ENCODE peak calls at places on chromosomes 12 and 14, in five cellular contexts. One of them, this sample, is unnamed.

GRCh38 chr12:114638790-114639435 is 45.1 kb downstream of the TBX3 start:
- DNase-seq in H54: no peak
- DNase-seq in DND-41: no peak
- DNase-seq in Kasumi-1: no peak
- DNase-seq in WTC11: peak
- DNase-seq in this sample: no peak

GRCh38 chr14:50774542-50775267 is 56.3 kb downstream of the NIN start:
- DNase-seq in WTC11: no peak
- DNase-seq in DND-41: no peak
- DNase-seq in Kasumi-1: no peak
- DNase-seq in H54: no peak
- DNase-seq in this sample: no peak

GRCh38 chr12:59322473-59322872 is 273.4 kb upstream of the SLC16A7 start:
- DNase-seq in WTC11: no peak
- DNase-seq in DND-41: no peak
- DNase-seq in Kasumi-1: no peak
- DNase-seq in H54: no peak
- DNase-seq in this sample: peak

GRCh38 chr12:50505386-50505827 is 622 bp downstream of the DIP2B start:
- DNase-seq in H54: peak
- DNase-seq in Kasumi-1: peak
- DNase-seq in WTC11: peak
- DNase-seq in DND-41: peak
- DNase-seq in this sample: no peak

GRCh38 chr12:124621296-124621660 is 53.9 kb upstream of the NCOR2 start:
- DNase-seq in H54: no peak
- DNase-seq in DND-41: no peak
- DNase-seq in WTC11: peak
- DNase-seq in Kasumi-1: no peak
- DNase-seq in this sample: no peak

GRCh38 chr14:57747036-57747435 is 118.9 kb downstream of the SLC35F4 start:
- DNase-seq in WTC11: no peak
- DNase-seq in Kasumi-1: no peak
- DNase-seq in H54: no peak
- DNase-seq in DND-41: no peak
- DNase-seq in this sample: no peak

GRCh38 chr14:93926873-93927571 is at the start of gene FAM181A:
- DNase-seq in Kasumi-1: no peak
- DNase-seq in DND-41: no peak
- DNase-seq in WTC11: no peak
- DNase-seq in H54: no peak
- DNase-seq in this sample: no peak

GRCh38 chr12:92141585-92142244 is 3.9 kb downstream of the BTG1 start:
- DNase-seq in H54: no peak
- DNase-seq in WTC11: no peak
- DNase-seq in Kasumi-1: no peak
- DNase-seq in DND-41: peak
- DNase-seq in this sample: no peak

GRCh38 chr14:75016815-75017214 is 14.1 kb downstream of the EIF2B2 start:
- DNase-seq in DND-41: no peak
- DNase-seq in H54: no peak
- DNase-seq in Kasumi-1: no peak
- DNase-seq in WTC11: no peak
- DNase-seq in this sample: no peak

GRCh38 chr14:75259946-75260545 is 18.6 kb upstream of the FOS start:
- DNase-seq in H54: no peak
- DNase-seq in Kasumi-1: no peak
- DNase-seq in DND-41: no peak
- DNase-seq in WTC11: no peak
- DNase-seq in this sample: no peak

GRCh38 chr14:54548491-54548890 is 18.4 kb upstream of the SAMD4A start:
- DNase-seq in WTC11: no peak
- DNase-seq in H54: no peak
- DNase-seq in Kasumi-1: no peak
- DNase-seq in DND-41: no peak
- DNase-seq in this sample: no peak

GRCh38 chr12:120132437-120132836 is 15.9 kb upstream of the RAB35 start:
- DNase-seq in DND-41: no peak
- DNase-seq in H54: no peak
- DNase-seq in Kasumi-1: no peak
- DNase-seq in WTC11: no peak
- DNase-seq in this sample: no peak

GRCh38 chr12:39467432-39467870 is 24.5 kb upstream of the KIF21A start:
- DNase-seq in WTC11: no peak
- DNase-seq in H54: no peak
- DNase-seq in Kasumi-1: no peak
- DNase-seq in DND-41: no peak
- DNase-seq in this sample: no peak

GRCh38 chr14:93269341-93270068 is 62.4 kb downstream of the UBR7 start:
- DNase-seq in Kasumi-1: no peak
- DNase-seq in DND-41: no peak
- DNase-seq in WTC11: no peak
- DNase-seq in H54: peak
- DNase-seq in this sample: no peak

GRCh38 chr12:25119020-25119419 is 75.9 kb downstream of the DNAI7 start:
- DNase-seq in Kasumi-1: no peak
- DNase-seq in WTC11: no peak
- DNase-seq in DND-41: no peak
- DNase-seq in H54: no peak
- DNase-seq in this sample: no peak

GRCh38 chr14:26694521-26694920 is 96.7 kb upstream of the NOVA1 start:
- DNase-seq in Kasumi-1: peak
- DNase-seq in WTC11: no peak
- DNase-seq in H54: no peak
- DNase-seq in DND-41: no peak
- DNase-seq in this sample: no peak

GRCh38 chr14:38405851-38406630 is 150.1 kb upstream of the CLEC14A start:
- DNase-seq in WTC11: peak
- DNase-seq in Kasumi-1: no peak
- DNase-seq in DND-41: no peak
- DNase-seq in H54: no peak
- DNase-seq in this sample: peak

GRCh38 chr14:101353422-101353821 is 207.9 kb upstream of the DIO3 start:
- DNase-seq in H54: no peak
- DNase-seq in WTC11: no peak
- DNase-seq in Kasumi-1: no peak
- DNase-seq in DND-41: no peak
- DNase-seq in this sample: no peak

GRCh38 chr12:67508830-67509229 is 139.7 kb upstream of the DYRK2 start:
- DNase-seq in WTC11: no peak
- DNase-seq in H54: no peak
- DNase-seq in DND-41: no peak
- DNase-seq in Kasumi-1: no peak
- DNase-seq in this sample: no peak

GRCh38 chr12:76643438-76643837 is 83.9 kb upstream of the OSBPL8 start:
- DNase-seq in Kasumi-1: no peak
- DNase-seq in DND-41: no peak
- DNase-seq in WTC11: no peak
- DNase-seq in H54: no peak
- DNase-seq in this sample: no peak

GRCh38 chr14:42407153-42407552 is 800.5 kb downstream of the LRFN5 start:
- DNase-seq in Kasumi-1: no peak
- DNase-seq in H54: no peak
- DNase-seq in DND-41: no peak
- DNase-seq in WTC11: no peak
- DNase-seq in this sample: no peak

GRCh38 chr12:13961983-13962382 is 19.4 kb downstream of the GRIN2B start:
- DNase-seq in DND-41: no peak
- DNase-seq in H54: no peak
- DNase-seq in WTC11: no peak
- DNase-seq in Kasumi-1: no peak
- DNase-seq in this sample: no peak

GRCh38 chr12:49707127-49707811 is at the start of gene FMNL3:
- DNase-seq in Kasumi-1: peak
- DNase-seq in H54: peak
- DNase-seq in DND-41: peak
- DNase-seq in WTC11: peak
- DNase-seq in this sample: peak